ENCODE peak calls at places on chromosomes 11 and 22, in five cellular contexts. A is sigmoid colon, K is HCT116, W is spleen, M is H54. L is an unnamed sample.

GRCh38 chr22:25876871-25877270 is 134.9 kb downstream of the MYO18B start:
- DNase-seq in A (no peak), M (no peak), K (no peak), W (no peak), L (no peak)

GRCh38 chr22:21713428-21714058 is 22.1 kb downstream of the YPEL1 start:
- DNase-seq in W (no peak), M (no peak), A (no peak), K (no peak), L (no peak)

GRCh38 chr11:10197091-10197490 is 96.9 kb downstream of the SBF2 start:
- DNase-seq in M (no peak), K (no peak), W (no peak), A (no peak), L (no peak)

GRCh38 chr11:65743928-65744698 is 23.5 kb upstream of the RNASEH2C start:
- DNase-seq in A (no peak), K (peak; percentile 62), M (no peak), W (no peak), L (peak; percentile 19)

GRCh38 chr22:32830957-32831356 is 29.5 kb downstream of the TIMP3 start:
- DNase-seq in A (peak; percentile 20), W (no peak), M (no peak), K (no peak), L (no peak)

GRCh38 chr11:75625970-75626691 is 42.7 kb downstream of the MAP6 start:
- DNase-seq in M (peak; percentile 83), W (no peak), A (no peak), K (no peak), L (no peak)

GRCh38 chr22:22021160-22021750 is 38.7 kb upstream of the TOP3B start:
- DNase-seq in K (no peak), A (no peak), M (no peak), W (no peak), L (no peak)

GRCh38 chr22:46738961-46739870 is 1.2 kb upstream of the CERK start:
- DNase-seq in M (no peak), A (no peak), K (peak; percentile 81), W (no peak), L (peak; percentile 79)

GRCh38 chr11:44727373-44728084 is 767 bp downstream of the TSPAN18 start:
- DNase-seq in K (peak; percentile 57), M (peak; percentile 97), A (peak; percentile 93), W (peak; percentile 94), L (peak; percentile 43)

DNA sequence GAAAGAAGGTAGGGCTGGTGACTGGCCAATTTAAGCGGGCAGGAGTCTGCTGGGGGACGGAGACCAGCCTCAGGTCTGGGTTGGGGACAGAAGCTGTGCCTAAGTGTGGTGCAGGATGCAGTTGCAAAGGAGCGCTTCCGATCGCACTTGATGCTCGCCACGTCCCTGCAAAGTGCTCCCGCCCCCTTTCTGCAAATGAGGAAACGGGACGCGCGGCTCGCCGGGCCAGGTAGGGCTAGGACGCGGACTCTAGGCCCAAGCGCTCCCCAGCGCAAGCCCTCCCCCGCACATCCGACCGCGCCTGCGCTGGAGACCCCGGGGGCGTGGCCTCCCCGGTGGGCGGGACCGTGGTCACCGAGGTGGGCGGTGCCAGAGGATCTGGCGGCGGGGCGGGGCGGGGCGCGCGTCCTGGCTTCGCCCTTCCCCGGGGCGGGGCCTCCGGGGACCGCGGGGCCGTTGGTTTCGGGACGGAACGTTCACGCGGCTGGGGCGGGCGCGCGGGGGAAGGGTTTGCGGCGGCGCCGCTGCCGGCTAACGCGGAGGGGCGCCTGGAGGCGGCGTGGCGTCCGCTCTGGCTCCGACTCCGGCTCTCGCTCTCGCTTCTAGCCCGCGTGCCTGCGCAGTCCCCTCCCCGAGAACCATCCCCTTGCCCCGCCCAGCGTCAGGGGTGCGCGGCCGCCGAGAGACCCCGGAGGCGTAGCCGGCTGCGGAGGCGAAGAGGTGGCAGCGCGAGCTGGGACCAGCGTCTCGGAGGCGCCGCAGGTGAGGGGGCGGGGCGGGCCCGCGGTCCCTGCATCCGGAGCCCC is at the start of gene FAM118A:
- DNase-seq in W (peak; percentile 98), A (peak; percentile 96), K (peak; percentile 73), M (peak; percentile 65), L (peak; percentile 87)
- TF ChIP-seq POLR2A in W (peak; percentile 37), A (peak; percentile 54), K (peak; percentile 88), M (peak; percentile 56), L (peak; percentile 99)

GRCh38 chr11:3009481-3009880 is 17.4 kb upstream of the NAP1L4 start:
- DNase-seq in K (no peak), A (peak; percentile 33), W (no peak), M (no peak), L (no peak)

GRCh38 chr11:3010521-3011275 is 18.6 kb upstream of the NAP1L4 start:
- DNase-seq in M (no peak), A (no peak), W (no peak), K (no peak), L (no peak)

GRCh38 chr11:3011891-3012885 is 20.1 kb upstream of the NAP1L4 start:
- DNase-seq in A (no peak), M (no peak), W (no peak), K (no peak), L (no peak)

GRCh38 chr11:3008746-3009336 is 16.7 kb upstream of the NAP1L4 start:
- DNase-seq in M (no peak), K (no peak), A (peak; percentile 56), W (no peak), L (peak; percentile 0)

GRCh38 chr11:3010004-3010403 is 17.9 kb upstream of the NAP1L4 start:
- DNase-seq in W (no peak), K (no peak), A (no peak), M (no peak), L (no peak)
- TF ChIP-seq POLR2A in W (no peak), K (no peak), A (no peak), M (no peak), L (no peak)

GRCh38 chr22:49454726-49455125 is 372.9 kb downstream of the BRD1 start:
- DNase-seq in A (no peak), W (no peak), K (no peak), M (no peak), L (no peak)

GRCh38 chr22:49457146-49457545 is 370.5 kb downstream of the BRD1 start:
- DNase-seq in W (no peak), K (no peak), M (no peak), A (no peak), L (no peak)

GRCh38 chr22:49458708-49459099 is 369.0 kb downstream of the BRD1 start:
- DNase-seq in K (no peak), M (no peak), W (no peak), A (no peak), L (no peak)

GRCh38 chr22:49460662-49461371 is 366.9 kb downstream of the BRD1 start:
- DNase-seq in A (no peak), W (no peak), M (no peak), K (no peak), L (no peak)

GRCh38 chr22:49457946-49458707 is 369.5 kb downstream of the BRD1 start:
- DNase-seq in M (no peak), A (no peak), K (no peak), W (no peak), L (no peak)
- TF ChIP-seq POLR2A in M (no peak), A (no peak), K (no peak), W (no peak), L (no peak)

DNA sequence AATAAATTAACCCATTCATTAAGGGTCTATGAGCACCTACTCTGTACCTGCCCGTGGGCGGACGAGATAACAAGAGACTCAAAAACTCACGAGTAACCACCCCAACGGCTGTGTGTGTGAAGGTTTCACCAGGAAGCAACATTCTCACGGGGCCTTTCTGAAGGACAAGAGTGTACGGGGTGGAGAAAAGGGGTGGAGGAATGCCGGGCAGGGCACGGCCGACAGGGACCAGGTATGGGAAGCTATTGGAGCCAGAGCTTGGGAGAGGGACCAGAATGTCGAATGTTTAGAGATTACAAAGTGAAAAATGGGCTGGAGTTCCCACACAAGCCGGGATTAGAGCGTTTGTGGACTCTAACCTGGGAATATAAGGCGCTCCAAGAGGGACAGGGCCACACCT is 1.6 kb downstream of the KMT5B start:
- DNase-seq in A (no peak), M (no peak), K (no peak), W (no peak), L (no peak)
- TF ChIP-seq POLR2A in A (no peak), M (no peak), K (no peak), W (no peak), L (no peak)